ENCODE peak calls at places on chromosomes 7 and 10, in eight cellular contexts. One of them, this sample, is unnamed.

GRCh38 chr7:122429926-122430325 is 125.4 kb upstream of the FEZF1 start:
- DNase-seq in kidney epithelial cell: no peak
- DNase-seq in choroid plexus epithelial cell: no peak
- DNase-seq in nephron progenitor cell: no peak
- DNase-seq in mucosa of descending colon: no peak
- DNase-seq in NB4: no peak
- DNase-seq in heart left ventricle: no peak
- DNase-seq in Panc1: no peak
- DNase-seq in this sample: no peak

GRCh38 chr7:47937711-47938573 is 10.3 kb downstream of the PKD1L1 start:
- DNase-seq in kidney epithelial cell: no peak
- DNase-seq in choroid plexus epithelial cell: no peak
- DNase-seq in nephron progenitor cell: no peak
- DNase-seq in mucosa of descending colon: no peak
- DNase-seq in NB4: no peak
- DNase-seq in heart left ventricle: no peak
- DNase-seq in Panc1: no peak
- DNase-seq in this sample: no peak

GRCh38 chr7:138527746-138528223 is 67.7 kb downstream of the TRIM24 start:
- DNase-seq in kidney epithelial cell: no peak
- DNase-seq in choroid plexus epithelial cell: peak
- DNase-seq in nephron progenitor cell: no peak
- DNase-seq in mucosa of descending colon: peak
- DNase-seq in NB4: peak
- DNase-seq in heart left ventricle: peak
- DNase-seq in Panc1: peak
- DNase-seq in this sample: no peak

GRCh38 chr10:97065686-97066679 is 119.8 kb downstream of the SLIT1 start:
- DNase-seq in kidney epithelial cell: no peak
- DNase-seq in choroid plexus epithelial cell: no peak
- DNase-seq in nephron progenitor cell: no peak
- DNase-seq in mucosa of descending colon: no peak
- DNase-seq in NB4: no peak
- DNase-seq in heart left ventricle: no peak
- DNase-seq in Panc1: no peak
- DNase-seq in this sample: no peak

GRCh38 chr7:105794741-105795729 is 81.4 kb downstream of the ATXN7L1 start:
- DNase-seq in kidney epithelial cell: no peak
- DNase-seq in choroid plexus epithelial cell: peak
- DNase-seq in nephron progenitor cell: no peak
- DNase-seq in mucosa of descending colon: no peak
- DNase-seq in NB4: no peak
- DNase-seq in heart left ventricle: peak
- DNase-seq in Panc1: no peak
- DNase-seq in this sample: no peak

GRCh38 chr7:72435913-72436480 is 23.9 kb upstream of the CALN1 start:
- DNase-seq in kidney epithelial cell: no peak
- DNase-seq in choroid plexus epithelial cell: no peak
- DNase-seq in nephron progenitor cell: no peak
- DNase-seq in mucosa of descending colon: no peak
- DNase-seq in NB4: no peak
- DNase-seq in heart left ventricle: no peak
- DNase-seq in Panc1: no peak
- DNase-seq in this sample: no peak

GRCh38 chr7:55546826-55547225 is 25.5 kb downstream of the VOPP1 start:
- DNase-seq in kidney epithelial cell: peak
- DNase-seq in choroid plexus epithelial cell: peak
- DNase-seq in nephron progenitor cell: no peak
- DNase-seq in mucosa of descending colon: peak
- DNase-seq in NB4: peak
- DNase-seq in heart left ventricle: peak
- DNase-seq in Panc1: peak
- DNase-seq in this sample: no peak

GRCh38 chr10:73991846-73992245 is 6.1 kb upstream of the VCL start:
- DNase-seq in kidney epithelial cell: no peak
- DNase-seq in choroid plexus epithelial cell: no peak
- DNase-seq in nephron progenitor cell: no peak
- DNase-seq in mucosa of descending colon: peak
- DNase-seq in NB4: peak
- DNase-seq in heart left ventricle: no peak
- DNase-seq in Panc1: no peak
- DNase-seq in this sample: peak

GRCh38 chr10:77387247-77387646 is 250.4 kb downstream of the KCNMA1 start:
- DNase-seq in kidney epithelial cell: no peak
- DNase-seq in choroid plexus epithelial cell: no peak
- DNase-seq in nephron progenitor cell: no peak
- DNase-seq in mucosa of descending colon: no peak
- DNase-seq in NB4: no peak
- DNase-seq in heart left ventricle: no peak
- DNase-seq in Panc1: no peak
- DNase-seq in this sample: no peak

GRCh38 chr10:116866987-116867595 is 17.8 kb downstream of the ENO4 start:
- DNase-seq in kidney epithelial cell: no peak
- DNase-seq in choroid plexus epithelial cell: peak
- DNase-seq in nephron progenitor cell: no peak
- DNase-seq in mucosa of descending colon: no peak
- DNase-seq in NB4: no peak
- DNase-seq in heart left ventricle: no peak
- DNase-seq in Panc1: no peak
- DNase-seq in this sample: no peak

GRCh38 chr10:93379366-93380042 is 102.6 kb downstream of the MYOF start:
- DNase-seq in kidney epithelial cell: no peak
- DNase-seq in choroid plexus epithelial cell: peak
- DNase-seq in nephron progenitor cell: no peak
- DNase-seq in mucosa of descending colon: no peak
- DNase-seq in NB4: peak
- DNase-seq in heart left ventricle: no peak
- DNase-seq in Panc1: no peak
- DNase-seq in this sample: no peak

GRCh38 chr10:60041489-60042133 is 135.3 kb upstream of the CCDC6 start:
- DNase-seq in kidney epithelial cell: no peak
- DNase-seq in choroid plexus epithelial cell: no peak
- DNase-seq in nephron progenitor cell: no peak
- DNase-seq in mucosa of descending colon: no peak
- DNase-seq in NB4: no peak
- DNase-seq in heart left ventricle: no peak
- DNase-seq in Panc1: no peak
- DNase-seq in this sample: no peak

GRCh38 chr10:103967433-103968142 is 648 bp downstream of the SLK start:
- DNase-seq in kidney epithelial cell: no peak
- DNase-seq in choroid plexus epithelial cell: no peak
- DNase-seq in nephron progenitor cell: peak
- DNase-seq in mucosa of descending colon: peak
- DNase-seq in NB4: peak
- DNase-seq in heart left ventricle: peak
- DNase-seq in Panc1: no peak
- DNase-seq in this sample: no peak

GRCh38 chr10:119688033-119688508 is 36.9 kb downstream of the BAG3 start:
- DNase-seq in kidney epithelial cell: no peak
- DNase-seq in choroid plexus epithelial cell: no peak
- DNase-seq in nephron progenitor cell: no peak
- DNase-seq in mucosa of descending colon: no peak
- DNase-seq in NB4: peak
- DNase-seq in heart left ventricle: no peak
- DNase-seq in Panc1: no peak
- DNase-seq in this sample: no peak

GRCh38 chr7:105673367-105674188 is 92.3 kb upstream of the EFCAB10 start:
- DNase-seq in kidney epithelial cell: no peak
- DNase-seq in choroid plexus epithelial cell: no peak
- DNase-seq in nephron progenitor cell: no peak
- DNase-seq in mucosa of descending colon: peak
- DNase-seq in NB4: no peak
- DNase-seq in heart left ventricle: no peak
- DNase-seq in Panc1: no peak
- DNase-seq in this sample: no peak

GRCh38 chr7:18116661-18117060 is 89.0 kb upstream of the PRPS1L1 start:
- DNase-seq in kidney epithelial cell: no peak
- DNase-seq in choroid plexus epithelial cell: no peak
- DNase-seq in nephron progenitor cell: no peak
- DNase-seq in mucosa of descending colon: no peak
- DNase-seq in NB4: no peak
- DNase-seq in heart left ventricle: no peak
- DNase-seq in Panc1: no peak
- DNase-seq in this sample: no peak

GRCh38 chr7:88226886-88227516 is 7.2 kb upstream of the SRI start:
- DNase-seq in kidney epithelial cell: peak
- DNase-seq in choroid plexus epithelial cell: peak
- DNase-seq in nephron progenitor cell: no peak
- DNase-seq in mucosa of descending colon: peak
- DNase-seq in NB4: no peak
- DNase-seq in heart left ventricle: no peak
- DNase-seq in Panc1: peak
- DNase-seq in this sample: no peak

GRCh38 chr7:20624666-20625385 is 9.4 kb downstream of the ABCB5 start:
- DNase-seq in kidney epithelial cell: peak
- DNase-seq in choroid plexus epithelial cell: no peak
- DNase-seq in nephron progenitor cell: no peak
- DNase-seq in mucosa of descending colon: no peak
- DNase-seq in NB4: no peak
- DNase-seq in heart left ventricle: no peak
- DNase-seq in Panc1: no peak
- DNase-seq in this sample: no peak

GRCh38 chr10:88880287-88881094 is 446 bp downstream of the STAMBPL1 start:
- DNase-seq in kidney epithelial cell: peak
- DNase-seq in choroid plexus epithelial cell: peak
- DNase-seq in nephron progenitor cell: peak
- DNase-seq in mucosa of descending colon: peak
- DNase-seq in NB4: peak
- DNase-seq in heart left ventricle: peak
- DNase-seq in Panc1: peak
- DNase-seq in this sample: peak
- TF ChIP-seq CTCF in kidney epithelial cell: peak
- TF ChIP-seq CTCF in choroid plexus epithelial cell: peak
- TF ChIP-seq CTCF in nephron progenitor cell: no peak
- TF ChIP-seq CTCF in mucosa of descending colon: peak
- TF ChIP-seq CTCF in NB4: no peak
- TF ChIP-seq CTCF in heart left ventricle: no peak
- TF ChIP-seq CTCF in Panc1: peak
- TF ChIP-seq CTCF in this sample: no peak

GRCh38 chr7:1640376-1641172 is 29.5 kb upstream of the ELFN1 start:
- DNase-seq in kidney epithelial cell: no peak
- DNase-seq in choroid plexus epithelial cell: no peak
- DNase-seq in nephron progenitor cell: no peak
- DNase-seq in mucosa of descending colon: no peak
- DNase-seq in NB4: no peak
- DNase-seq in heart left ventricle: no peak
- DNase-seq in Panc1: no peak
- DNase-seq in this sample: no peak
- TF ChIP-seq CTCF in kidney epithelial cell: no peak
- TF ChIP-seq CTCF in choroid plexus epithelial cell: no peak
- TF ChIP-seq CTCF in nephron progenitor cell: no peak
- TF ChIP-seq CTCF in mucosa of descending colon: no peak
- TF ChIP-seq CTCF in NB4: peak
- TF ChIP-seq CTCF in heart left ventricle: no peak
- TF ChIP-seq CTCF in Panc1: no peak
- TF ChIP-seq CTCF in this sample: no peak

GRCh38 chr10:111758593-111758992 is 425.0 kb downstream of the GPAM start:
- DNase-seq in kidney epithelial cell: no peak
- DNase-seq in choroid plexus epithelial cell: no peak
- DNase-seq in nephron progenitor cell: no peak
- DNase-seq in mucosa of descending colon: no peak
- DNase-seq in NB4: no peak
- DNase-seq in heart left ventricle: no peak
- DNase-seq in Panc1: no peak
- DNase-seq in this sample: no peak

GRCh38 chr10:111765216-111765615 is 418.3 kb downstream of the GPAM start:
- DNase-seq in kidney epithelial cell: no peak
- DNase-seq in choroid plexus epithelial cell: no peak
- DNase-seq in nephron progenitor cell: no peak
- DNase-seq in mucosa of descending colon: no peak
- DNase-seq in NB4: no peak
- DNase-seq in heart left ventricle: no peak
- DNase-seq in Panc1: no peak
- DNase-seq in this sample: no peak

GRCh38 chr10:111756541-111757061 is 427.0 kb downstream of the GPAM start:
- DNase-seq in kidney epithelial cell: peak
- DNase-seq in choroid plexus epithelial cell: peak
- DNase-seq in nephron progenitor cell: peak
- DNase-seq in mucosa of descending colon: peak
- DNase-seq in NB4: peak
- DNase-seq in heart left ventricle: no peak
- DNase-seq in Panc1: peak
- DNase-seq in this sample: no peak

GRCh38 chr10:111766464-111766863 is 417.1 kb downstream of the GPAM start:
- DNase-seq in kidney epithelial cell: no peak
- DNase-seq in choroid plexus epithelial cell: no peak
- DNase-seq in nephron progenitor cell: no peak
- DNase-seq in mucosa of descending colon: no peak
- DNase-seq in NB4: no peak
- DNase-seq in heart left ventricle: no peak
- DNase-seq in Panc1: no peak
- DNase-seq in this sample: no peak

GRCh38 chr10:111762114-111762513 is 421.5 kb downstream of the GPAM start:
- DNase-seq in kidney epithelial cell: no peak
- DNase-seq in choroid plexus epithelial cell: no peak
- DNase-seq in nephron progenitor cell: no peak
- DNase-seq in mucosa of descending colon: no peak
- DNase-seq in NB4: peak
- DNase-seq in heart left ventricle: no peak
- DNase-seq in Panc1: no peak
- DNase-seq in this sample: no peak
- TF ChIP-seq CTCF in kidney epithelial cell: no peak
- TF ChIP-seq CTCF in choroid plexus epithelial cell: no peak
- TF ChIP-seq CTCF in nephron progenitor cell: no peak
- TF ChIP-seq CTCF in mucosa of descending colon: no peak
- TF ChIP-seq CTCF in NB4: peak
- TF ChIP-seq CTCF in heart left ventricle: no peak
- TF ChIP-seq CTCF in Panc1: peak
- TF ChIP-seq CTCF in this sample: no peak

DNA sequence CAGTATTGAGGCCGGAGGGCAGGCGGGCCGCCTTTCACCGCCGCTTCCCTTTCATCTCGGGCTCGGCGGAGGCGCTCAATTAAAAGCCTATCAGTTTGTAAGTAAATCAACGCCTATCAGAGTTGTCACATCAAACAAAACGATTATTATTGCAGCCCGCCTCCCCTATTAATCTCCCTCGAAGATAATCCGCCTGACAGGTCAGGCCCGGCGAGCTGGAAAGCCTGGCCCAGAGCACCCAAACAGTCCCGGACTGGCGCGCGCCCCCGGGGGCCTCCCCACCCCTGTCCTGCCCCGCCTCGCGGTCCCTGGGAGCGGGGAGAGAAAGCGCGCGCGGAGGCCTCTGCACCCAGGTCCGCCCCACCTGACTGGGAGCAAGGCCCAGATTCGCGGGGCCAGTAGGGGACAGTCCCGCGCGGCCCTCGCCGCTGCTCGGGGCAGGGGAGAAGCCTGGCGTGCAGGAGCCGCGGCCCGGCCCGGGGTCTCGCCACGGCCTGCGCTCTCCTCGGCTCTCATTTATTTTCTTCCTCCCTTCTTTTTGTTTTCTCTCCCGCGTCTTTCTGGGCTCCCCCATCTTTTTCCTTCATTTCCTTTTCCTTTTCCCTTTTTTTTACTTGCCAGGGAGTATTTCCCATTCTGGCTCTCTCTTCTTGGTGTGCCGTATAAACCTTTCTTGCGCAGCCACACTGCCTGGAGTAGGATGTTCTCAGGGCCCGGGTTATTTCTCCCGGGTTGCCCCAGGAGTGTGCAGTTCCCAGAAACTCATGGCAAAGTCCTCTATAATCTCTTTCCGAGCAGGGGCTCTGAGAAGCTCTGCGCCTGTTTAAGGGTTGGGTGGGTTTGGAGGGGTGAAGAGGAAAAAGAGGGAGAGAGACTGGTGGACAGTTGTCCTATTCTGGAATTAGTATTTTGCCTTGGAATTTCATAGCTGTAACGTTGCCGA is 3.9 kb upstream of the ZNF503 start:
- DNase-seq in kidney epithelial cell: no peak
- DNase-seq in choroid plexus epithelial cell: no peak
- DNase-seq in nephron progenitor cell: peak
- DNase-seq in mucosa of descending colon: peak
- DNase-seq in NB4: no peak
- DNase-seq in heart left ventricle: no peak
- DNase-seq in Panc1: no peak
- DNase-seq in this sample: no peak
- TF ChIP-seq CTCF in kidney epithelial cell: no peak
- TF ChIP-seq CTCF in choroid plexus epithelial cell: no peak
- TF ChIP-seq CTCF in nephron progenitor cell: no peak
- TF ChIP-seq CTCF in mucosa of descending colon: no peak
- TF ChIP-seq CTCF in NB4: no peak
- TF ChIP-seq CTCF in heart left ventricle: no peak
- TF ChIP-seq CTCF in Panc1: no peak
- TF ChIP-seq CTCF in this sample: no peak

This sample was measured in natural killer cell.